ENCODE peak calls at places on chromosomes 11 and 22, in eight cellular contexts. J is H1; E is CD8-positive, alpha-beta T cell; B is hepatocyte; Z is IMR-90; W is spleen; A is body of pancreas; C is ovary. D is an unnamed sample. For H3K4me1, the result is how much of the 10 kb centered on the place peaks cover.

GRCh38 chr11:36280531-36280930 is 8.7 kb downstream of the COMMD9 start:
- DNase-seq in J (no peak), E (no peak), B (no peak), Z (peak), W (no peak), A (no peak), C (no peak), D (peak)

GRCh38 chr11:43735931-43736330 is 55.4 kb downstream of the HSD17B12 start:
- DNase-seq in J (no peak), E (no peak), B (no peak), Z (peak), W (no peak), A (no peak), C (no peak), D (no peak)

GRCh38 chr22:50503475-50504145 is 3.9 kb downstream of the LMF2 start:
- DNase-seq in J (no peak), E (no peak), B (peak), Z (no peak), W (no peak), A (no peak), C (no peak), D (no peak)

GRCh38 chr11:8870461-8871282 is 40.3 kb upstream of the AKIP1 start:
- DNase-seq in J (peak), E (no peak), B (peak), Z (peak), W (peak), A (peak), C (peak), D (peak)

GRCh38 chr22:35212020-35212419 is 45.3 kb upstream of the HMGXB4 start:
- DNase-seq in J (no peak), E (no peak), B (peak), Z (peak), W (no peak), A (peak), C (no peak), D (peak)

GRCh38 chr11:2549491-2549875 is 104.7 kb downstream of the KCNQ1 start:
- DNase-seq in J (no peak), E (no peak), B (no peak), Z (no peak), W (peak), A (no peak), C (no peak), D (no peak)

GRCh38 chr11:70191495-70192140 is 11.5 kb upstream of the FADD start:
- DNase-seq in J (peak), E (peak), B (peak), Z (peak), W (peak), A (peak), C (peak), D (peak)

GRCh38 chr11:72716291-72716690 is 35.9 kb downstream of the ARAP1 start:
- DNase-seq in J (no peak), E (no peak), B (no peak), Z (peak), W (no peak), A (peak), C (no peak), D (no peak)

GRCh38 chr22:36493690-36494110 is 12.3 kb upstream of the TXN2 start:
- DNase-seq in J (no peak), E (no peak), B (no peak), Z (no peak), W (peak), A (peak), C (no peak), D (no peak)

GRCh38 chr22:20131593-20131855 is at the start of gene ZDHHC8:
- DNase-seq in J (no peak), E (peak), B (peak), Z (no peak), W (peak), A (no peak), C (no peak), D (peak)

GRCh38 chr11:60710482-60710881 is 11.1 kb downstream of the MS4A8 start:
- DNase-seq in J (no peak), E (no peak), B (peak), Z (no peak), W (no peak), A (no peak), C (no peak), D (no peak)

GRCh38 chr11:102187416-102188125 is 77.3 kb downstream of the YAP1 start:
- DNase-seq in J (no peak), E (no peak), B (peak), Z (peak), W (no peak), A (no peak), C (no peak), D (peak)

GRCh38 chr11:120432056-120433018 is 79.2 kb upstream of the GRIK4 start:
- DNase-seq in J (no peak), E (no peak), B (peak), Z (peak), W (no peak), A (peak), C (no peak), D (peak)

GRCh38 chr22:24807284-24807950 is 1.4 kb downstream of the SGSM1 start:
- DNase-seq in J (no peak), E (no peak), B (peak), Z (no peak), W (no peak), A (no peak), C (peak), D (peak)

GRCh38 chr11:61577383-61578118 is 3.3 kb downstream of the SYT7 start:
- DNase-seq in J (no peak), E (no peak), B (peak), Z (no peak), W (no peak), A (no peak), C (no peak), D (peak)

GRCh38 chr22:39208013-39208680 is 36.6 kb downstream of the PDGFB start:
- DNase-seq in J (no peak), E (no peak), B (no peak), Z (no peak), W (peak), A (no peak), C (no peak), D (no peak)

GRCh38 chr11:67252831-67253239 is 13.4 kb upstream of the GRK2 start:
- DNase-seq in J (no peak), E (no peak), B (no peak), Z (peak), W (no peak), A (peak), C (no peak), D (peak)

GRCh38 chr11:7668464-7668863 is 4.8 kb downstream of the CYB5R2 start:
- DNase-seq in J (no peak), E (no peak), B (no peak), Z (no peak), W (no peak), A (no peak), C (no peak), D (no peak)

GRCh38 chr11:117875397-117876048 is 935 bp downstream of the FXYD6 start:
- DNase-seq in J (no peak), E (peak), B (no peak), Z (no peak), W (no peak), A (no peak), C (no peak), D (peak)

GRCh38 chr11:56932572-56933235 is 56.0 kb upstream of the OR5AK2 start:
- DNase-seq in J (no peak), E (no peak), B (peak), Z (peak), W (no peak), A (no peak), C (no peak), D (no peak)

GRCh38 chr11:45102810-45103621 is 43.4 kb upstream of the PRDM11 start:
- DNase-seq in J (no peak), E (peak), B (peak), Z (peak), W (peak), A (peak), C (peak), D (peak)

GRCh38 chr11:811446-812245 is 1.9 kb downstream of the RPLP2 start:
- DNase-seq in J (no peak), E (no peak), B (no peak), Z (no peak), W (no peak), A (no peak), C (no peak), D (no peak)
- H3K4me3 ChIP-seq in J (peak), E (no peak), B (no peak), Z (no peak), W (no peak), A (no peak), C (no peak), D (no peak)

GRCh38 chr11:19370100-19370861 is 129.5 kb upstream of the E2F8 start:
- DNase-seq in J (no peak), E (no peak), B (no peak), Z (peak), W (no peak), A (peak), C (no peak), D (no peak)

GRCh38 chr11:19368726-19369364 is 128.1 kb upstream of the E2F8 start:
- DNase-seq in J (no peak), E (no peak), B (no peak), Z (no peak), W (no peak), A (no peak), C (no peak), D (no peak)

GRCh38 chr11:19367051-19367709 is 126.4 kb upstream of the E2F8 start:
- DNase-seq in J (no peak), E (no peak), B (no peak), Z (peak), W (no peak), A (peak), C (no peak), D (no peak)

DNA sequence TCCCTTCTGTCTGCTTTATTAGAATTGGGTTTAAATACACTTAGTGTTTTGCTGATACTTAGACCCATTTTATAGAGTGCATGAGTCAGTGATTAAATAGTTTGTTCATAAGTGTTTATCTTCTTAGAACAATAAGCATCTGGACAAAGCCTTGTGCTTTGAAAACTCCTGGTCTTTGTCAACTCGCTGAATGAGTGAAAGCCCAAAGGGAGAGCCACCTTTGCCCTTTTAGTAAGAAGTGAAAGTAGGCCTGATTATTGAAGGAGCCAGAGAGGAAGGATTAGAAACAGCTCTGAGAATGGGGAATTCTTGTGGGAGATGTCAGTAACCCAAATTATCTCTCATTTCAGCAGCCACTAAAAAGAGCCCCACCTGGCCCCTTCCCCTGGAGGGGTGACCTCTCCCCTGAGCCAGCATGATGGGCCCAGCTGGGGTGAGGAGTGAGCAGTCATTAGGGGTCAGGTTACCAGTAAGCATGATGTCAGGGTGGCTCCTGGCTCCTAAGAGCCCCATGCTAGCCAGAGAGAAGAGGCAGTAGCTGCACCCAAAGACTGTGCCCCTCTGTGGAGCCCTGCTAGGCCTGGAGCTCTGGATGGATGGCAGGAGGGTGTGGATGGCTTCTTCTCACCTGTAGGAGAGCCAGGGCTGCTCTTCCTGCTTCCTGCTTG is 125.1 kb upstream of the E2F8 start:
- DNase-seq in J (no peak), E (no peak), B (no peak), Z (no peak), W (no peak), A (no peak), C (no peak), D (no peak)
- H3K4me1 ChIP-seq in J (under half), E (under half), B (under half), Z (under half), W (under half), A (under half), C (under half), D (under half)

DNA sequence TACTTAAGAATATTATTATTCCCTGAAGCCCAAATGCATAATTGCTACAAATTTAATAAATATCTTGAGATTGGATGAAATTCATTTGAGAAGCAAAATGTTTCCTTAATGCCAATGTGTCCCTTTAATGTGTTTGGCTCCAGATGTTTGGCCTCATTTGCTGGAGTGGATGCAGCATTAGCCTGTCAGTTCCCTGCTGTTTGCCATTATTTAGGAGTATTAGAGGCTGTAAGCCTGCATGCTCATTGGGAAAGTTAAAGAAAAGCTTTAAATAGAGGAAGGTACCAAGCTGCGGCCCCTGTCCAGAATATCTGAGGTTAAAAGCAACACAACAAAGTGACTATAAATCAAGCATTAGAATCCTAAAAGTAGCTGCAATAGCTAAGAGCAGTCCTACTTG is 54.8 kb upstream of the PITPNB start:
- DNase-seq in J (no peak), E (no peak), B (no peak), Z (no peak), W (no peak), A (no peak), C (no peak), D (no peak)
- TF ChIP-seq CTCF in J (no peak), E (no peak), B (no peak), Z (no peak), W (no peak), A (no peak), C (no peak), D (no peak)

DNA sequence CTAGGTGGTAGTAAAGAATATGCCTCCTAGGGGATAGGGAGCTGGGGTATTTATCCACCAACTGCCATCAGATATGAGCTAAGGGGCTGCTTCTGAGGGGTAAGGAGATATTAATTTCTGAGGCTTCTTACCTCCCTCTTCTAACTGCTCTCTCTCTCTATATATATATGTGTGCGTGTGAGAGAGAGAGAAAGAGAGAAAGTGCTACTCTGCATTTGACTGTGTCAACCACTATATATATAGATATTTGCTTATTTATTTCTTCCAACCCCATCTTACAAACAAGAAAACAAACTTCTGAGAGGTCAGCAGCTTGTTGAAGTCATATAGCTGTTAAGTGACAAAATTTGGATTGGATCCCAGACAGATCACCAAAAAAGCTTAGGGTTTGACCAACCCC is 5.9 kb upstream of the HEPACAM start:
- DNase-seq in J (no peak), E (no peak), B (no peak), Z (no peak), W (no peak), A (no peak), C (no peak), D (no peak)
- H3K4me3 ChIP-seq in J (no peak), E (no peak), B (no peak), Z (no peak), W (no peak), A (no peak), C (no peak), D (no peak)

D was measured in cardiac muscle cell.